ENCODE peak calls at places on chromosomes 5 and 9, in five cellular contexts. Z, V, E, A and H are unnamed samples.

GRCh38 chr9:84239341-84239740 is 101.2 kb downstream of the SLC28A3 start:
- DNase-seq in Z (no peak), V (no peak), E (no peak), A (no peak), H (no peak)

GRCh38 chr5:91225848-91226686 is 157.1 kb downstream of the ARRDC3 start:
- DNase-seq in Z (peak), V (peak), E (no peak), A (peak), H (peak)

GRCh38 chr5:93189707-93190120 is 391.3 kb downstream of the NR2F1-AS1 start:
- DNase-seq in Z (no peak), V (no peak), E (no peak), A (no peak), H (peak)

GRCh38 chr9:212265-212664 is 2.4 kb upstream of the DOCK8 start:
- DNase-seq in Z (no peak), V (no peak), E (no peak), A (no peak), H (no peak)

GRCh38 chr5:1005362-1005851 is 3.2 kb upstream of the NKD2 start:
- DNase-seq in Z (peak), V (no peak), E (no peak), A (no peak), H (no peak)

GRCh38 chr9:100219347-100219746 is 120.3 kb downstream of the INVS start:
- DNase-seq in Z (no peak), V (no peak), E (no peak), A (peak), H (no peak)

GRCh38 chr9:2936221-2936620 is 92.3 kb upstream of the PUM3 start:
- DNase-seq in Z (no peak), V (no peak), E (no peak), A (no peak), H (no peak)

GRCh38 chr5:142717582-142718215 is 31.8 kb upstream of the FGF1 start:
- DNase-seq in Z (no peak), V (no peak), E (no peak), A (no peak), H (peak)

GRCh38 chr5:55438931-55439477 is 95.8 kb downstream of the PLPP1 start:
- DNase-seq in Z (no peak), V (peak), E (no peak), A (no peak), H (peak)

GRCh38 chr9:29514336-29514735 is 1941.1 kb upstream of the C9orf72 start:
- DNase-seq in Z (peak), V (no peak), E (no peak), A (no peak), H (no peak)

GRCh38 chr5:139415221-139415861 is 11.5 kb upstream of the SPATA24 start:
- DNase-seq in Z (no peak), V (no peak), E (no peak), A (no peak), H (no peak)

GRCh38 chr9:34010979-34011378 is 37.7 kb downstream of the UBAP2 start:
- DNase-seq in Z (no peak), V (no peak), E (no peak), A (no peak), H (peak)

GRCh38 chr5:125274938-125275759 is 528.7 kb upstream of the ZNF608 start:
- DNase-seq in Z (no peak), V (no peak), E (no peak), A (no peak), H (no peak)

GRCh38 chr9:77215874-77216273 is 38.5 kb downstream of the VPS13A start:
- DNase-seq in Z (no peak), V (no peak), E (no peak), A (no peak), H (peak)

GRCh38 chr5:177476531-177477233 is 3.2 kb upstream of the DBN1 start:
- DNase-seq in Z (no peak), V (no peak), E (peak), A (no peak), H (peak)

GRCh38 chr5:141747152-141747640 is 65.2 kb upstream of the ARAP3 start:
- DNase-seq in Z (peak), V (peak), E (peak), A (no peak), H (no peak)

GRCh38 chr5:140565024-140565779 is 574 bp downstream of the SLC35A4 start:
- DNase-seq in Z (no peak), V (no peak), E (peak), A (no peak), H (no peak)

GRCh38 chr5:3129252-3129651 is 377.8 kb upstream of the IRX2 start:
- DNase-seq in Z (no peak), V (no peak), E (no peak), A (no peak), H (no peak)

GRCh38 chr5:25568989-25569625 is 924.3 kb upstream of the CDH10 start:
- DNase-seq in Z (no peak), V (no peak), E (peak), A (no peak), H (no peak)

GRCh38 chr5:76169536-76169935 is 86.4 kb downstream of the SV2C start:
- DNase-seq in Z (no peak), V (no peak), E (no peak), A (no peak), H (no peak)

GRCh38 chr9:132647806-132648205 is 22.0 kb downstream of the DDX31 start:
- DNase-seq in Z (no peak), V (no peak), E (no peak), A (no peak), H (no peak)

GRCh38 chr9:6186691-6187090 is 28.9 kb upstream of the IL33 start:
- DNase-seq in Z (no peak), V (no peak), E (no peak), A (no peak), H (no peak)

GRCh38 chr5:169583101-169583423 is 511 bp upstream of the SPDL1 start:
- DNase-seq in Z (no peak), V (no peak), E (no peak), A (no peak), H (peak)

GRCh38 chr9:131481441-131482342 is 21.0 kb upstream of the POMT1 start:
- DNase-seq in Z (no peak), V (no peak), E (no peak), A (no peak), H (no peak)
- TF ChIP-seq ATF2 in Z (no peak), V (no peak), E (no peak), A (no peak), H (no peak)

GRCh38 chr5:132283423-132284043 is 10.7 kb upstream of the SLC22A4 start:
- DNase-seq in Z (peak), V (no peak), E (no peak), A (no peak), H (peak)
- TF ChIP-seq ATF2 in Z (no peak), V (no peak), E (no peak), A (no peak), H (no peak)

GRCh38 chr5:73630760-73631159 is 4.8 kb downstream of the ARHGEF28 start:
- DNase-seq in Z (no peak), V (no peak), E (no peak), A (no peak), H (no peak)
- TF ChIP-seq ATF2 in Z (no peak), V (no peak), E (no peak), A (no peak), H (no peak)

GRCh38 chr9:121312169-121312568 is 44.2 kb downstream of the GSN start:
- DNase-seq in Z (no peak), V (no peak), E (peak), A (no peak), H (no peak)
- TF ChIP-seq ATF2 in Z (no peak), V (no peak), E (no peak), A (no peak), H (no peak)

GRCh38 chr5:94197970-94198369 is 420.4 kb downstream of the KIAA0825 start:
- DNase-seq in Z (no peak), V (no peak), E (no peak), A (no peak), H (no peak)
- TF ChIP-seq ATF2 in Z (no peak), V (no peak), E (no peak), A (no peak), H (no peak)

GRCh38 chr5:159878988-159879471 is 37.3 kb upstream of the ADRA1B start:
- DNase-seq in Z (peak), V (peak), E (peak), A (no peak), H (peak)
- TF ChIP-seq ATF2 in Z (no peak), V (no peak), E (no peak), A (no peak), H (no peak)

GRCh38 chr5:115461506-115462290 is 82.9 kb downstream of the FEM1C start:
- DNase-seq in Z (no peak), V (no peak), E (no peak), A (no peak), H (no peak)

GRCh38 chr5:115467631-115468030 is 76.9 kb downstream of the FEM1C start:
- DNase-seq in Z (no peak), V (no peak), E (no peak), A (no peak), H (no peak)

GRCh38 chr5:115461093-115461492 is 83.5 kb downstream of the FEM1C start:
- DNase-seq in Z (no peak), V (no peak), E (no peak), A (no peak), H (no peak)

GRCh38 chr5:115463985-115464384 is 80.6 kb downstream of the FEM1C start:
- DNase-seq in Z (no peak), V (no peak), E (no peak), A (no peak), H (no peak)

GRCh38 chr5:115465416-115465815 is 79.2 kb downstream of the FEM1C start:
- DNase-seq in Z (no peak), V (no peak), E (no peak), A (no peak), H (no peak)
- TF ChIP-seq ATF2 in Z (no peak), V (no peak), E (no peak), A (no peak), H (no peak)

GRCh38 chr9:97990259-97990658 is 7.1 kb downstream of the ANP32B start:
- DNase-seq in Z (no peak), V (no peak), E (no peak), A (no peak), H (no peak)
- TF ChIP-seq ATF2 in Z (no peak), V (no peak), E (no peak), A (no peak), H (no peak)

DNA sequence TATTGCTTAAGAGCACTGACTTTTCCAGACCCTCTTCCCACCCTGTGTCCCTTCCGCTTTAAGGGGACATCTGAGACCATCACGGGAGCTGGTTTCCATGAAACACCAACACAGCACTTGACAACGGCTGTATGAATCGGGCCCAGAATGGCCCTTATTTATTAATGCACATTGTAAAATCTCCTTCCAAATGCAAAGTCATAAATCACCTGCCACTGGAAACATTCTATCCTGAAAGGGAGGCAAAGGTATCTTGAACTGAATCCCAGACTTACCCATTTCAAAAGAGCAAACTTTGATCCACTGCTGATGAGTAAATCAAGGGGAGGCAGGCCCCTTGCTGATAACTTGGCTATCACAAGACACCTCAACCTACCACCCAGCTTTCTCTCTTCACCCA is 37.4 kb downstream of the SHB start:
- DNase-seq in Z (no peak), V (no peak), E (no peak), A (no peak), H (no peak)
- TF ChIP-seq ATF2 in Z (no peak), V (no peak), E (no peak), A (no peak), H (no peak)

GRCh38 chr5:150061538-150061995 is 24.8 kb downstream of the CSF1R start:
- DNase-seq in Z (no peak), V (no peak), E (no peak), A (no peak), H (no peak)

GRCh38 chr5:150058480-150059126 is 27.8 kb downstream of the CSF1R start:
- DNase-seq in Z (no peak), V (no peak), E (peak), A (no peak), H (no peak)

GRCh38 chr5:150062523-150062922 is 23.8 kb downstream of the CSF1R start:
- DNase-seq in Z (no peak), V (no peak), E (no peak), A (no peak), H (no peak)

GRCh38 chr5:150059623-150060022 is 26.7 kb downstream of the CSF1R start:
- DNase-seq in Z (no peak), V (no peak), E (no peak), A (no peak), H (no peak)

DNA sequence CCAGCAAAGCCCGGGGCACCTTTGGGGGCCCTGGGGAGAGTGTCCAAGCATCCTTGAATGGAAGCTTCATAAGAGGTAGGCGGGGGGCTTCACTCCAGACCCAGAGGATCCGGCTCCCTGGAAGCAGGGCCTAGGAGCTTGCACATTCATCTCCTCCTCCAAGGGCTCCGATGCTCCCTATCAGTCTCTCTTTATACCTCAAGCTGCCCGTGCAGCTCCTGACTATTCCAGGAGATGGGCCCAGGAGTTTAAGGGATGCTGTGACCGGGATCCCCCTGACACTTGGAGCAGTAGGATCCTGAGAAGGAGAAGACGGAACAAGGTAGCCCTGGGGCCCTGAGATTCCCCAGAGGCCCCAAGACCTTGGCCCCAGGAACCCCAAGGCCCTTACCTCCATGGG is 25.9 kb downstream of the CSF1R start:
- DNase-seq in Z (no peak), V (no peak), E (no peak), A (no peak), H (no peak)
- TF ChIP-seq ATF2 in Z (no peak), V (no peak), E (no peak), A (no peak), H (no peak)